ENCODE peak calls at places on chromosomes 1 and 21, in eight cellular contexts. V is left ventricle myocardium inferior; H is pancreas; R is left lung; O is astrocyte; Y is CD8-positive, alpha-beta T cell; N is K562; C is tibial artery. W is an unnamed sample. For H3K27me3, the result is how much of the 10 kb centered on the place peaks cover.

GRCh38 chr1:23126801-23127200 is 41.9 kb downstream of the LUZP1 start:
- DNase-seq in Y (no peak), R (no peak), V (no peak), H (no peak), C (no peak), N (no peak), O (peak), W (peak)

GRCh38 chr1:196214866-196215265 is 393.4 kb downstream of the KCNT2 start:
- DNase-seq in Y (no peak), C (no peak), O (no peak), R (no peak), V (no peak), N (no peak), H (no peak), W (no peak)

GRCh38 chr1:78535286-78535685 is 44.5 kb downstream of the PTGFR start:
- DNase-seq in V (no peak), O (no peak), N (no peak), C (no peak), R (no peak), H (no peak), Y (no peak), W (no peak)

GRCh38 chr21:36247316-36247715 is 72.7 kb upstream of the MORC3 start:
- DNase-seq in R (no peak), C (no peak), H (no peak), V (no peak), N (no peak), O (peak), Y (no peak), W (peak)

GRCh38 chr1:29800522-29800956 is 564.2 kb downstream of the PTPRU start:
- DNase-seq in R (peak), C (no peak), N (no peak), V (no peak), H (no peak), Y (no peak), O (no peak), W (no peak)

GRCh38 chr1:97820470-97821188 is 100.2 kb downstream of the DPYD start:
- DNase-seq in O (peak), R (no peak), Y (no peak), H (no peak), V (no peak), C (no peak), N (no peak), W (peak)

GRCh38 chr1:178310685-178311105 is 186.1 kb downstream of the CLEC20A start:
- DNase-seq in Y (no peak), O (peak), R (no peak), C (no peak), H (no peak), V (no peak), N (peak), W (peak)

GRCh38 chr1:40901886-40902633 is 39.9 kb upstream of the CITED4 start:
- DNase-seq in N (no peak), H (no peak), R (no peak), Y (no peak), C (peak), O (peak), V (peak), W (no peak)

GRCh38 chr1:218374972-218375371 is 29.8 kb downstream of the TGFB2 start:
- DNase-seq in H (no peak), R (no peak), Y (no peak), V (no peak), N (no peak), C (no peak), O (peak), W (no peak)

GRCh38 chr1:85297855-85298629 is 21.6 kb upstream of the BCL10 start:
- DNase-seq in V (no peak), C (no peak), N (no peak), Y (peak), H (no peak), R (no peak), O (peak), W (peak)

GRCh38 chr1:7292714-7293419 is 478.2 kb upstream of the VAMP3 start:
- DNase-seq in N (no peak), C (no peak), H (no peak), R (no peak), V (no peak), Y (no peak), O (no peak), W (no peak)

GRCh38 chr1:43853161-43853921 is 80.3 kb upstream of the ARTN start:
- DNase-seq in C (no peak), Y (no peak), V (peak), O (peak), H (peak), R (peak), N (no peak), W (no peak)

GRCh38 chr1:244836135-244836521 is 670 bp downstream of the COX20 start:
- DNase-seq in Y (no peak), O (peak), V (no peak), N (peak), C (no peak), H (no peak), R (no peak), W (no peak)

GRCh38 chr1:205588691-205589445 is 42.9 kb downstream of the ELK4 start:
- DNase-seq in V (no peak), Y (no peak), C (peak), R (no peak), O (peak), N (peak), H (no peak), W (no peak)

GRCh38 chr1:222087207-222087920 is 345.5 kb upstream of the DUSP10 start:
- DNase-seq in Y (no peak), R (no peak), C (no peak), H (no peak), N (no peak), O (no peak), V (no peak), W (no peak)

GRCh38 chr1:19483261-19483660 is 2.1 kb downstream of the CAPZB start:
- DNase-seq in V (no peak), Y (no peak), H (no peak), R (no peak), O (no peak), C (no peak), N (no peak), W (no peak)

DNA sequence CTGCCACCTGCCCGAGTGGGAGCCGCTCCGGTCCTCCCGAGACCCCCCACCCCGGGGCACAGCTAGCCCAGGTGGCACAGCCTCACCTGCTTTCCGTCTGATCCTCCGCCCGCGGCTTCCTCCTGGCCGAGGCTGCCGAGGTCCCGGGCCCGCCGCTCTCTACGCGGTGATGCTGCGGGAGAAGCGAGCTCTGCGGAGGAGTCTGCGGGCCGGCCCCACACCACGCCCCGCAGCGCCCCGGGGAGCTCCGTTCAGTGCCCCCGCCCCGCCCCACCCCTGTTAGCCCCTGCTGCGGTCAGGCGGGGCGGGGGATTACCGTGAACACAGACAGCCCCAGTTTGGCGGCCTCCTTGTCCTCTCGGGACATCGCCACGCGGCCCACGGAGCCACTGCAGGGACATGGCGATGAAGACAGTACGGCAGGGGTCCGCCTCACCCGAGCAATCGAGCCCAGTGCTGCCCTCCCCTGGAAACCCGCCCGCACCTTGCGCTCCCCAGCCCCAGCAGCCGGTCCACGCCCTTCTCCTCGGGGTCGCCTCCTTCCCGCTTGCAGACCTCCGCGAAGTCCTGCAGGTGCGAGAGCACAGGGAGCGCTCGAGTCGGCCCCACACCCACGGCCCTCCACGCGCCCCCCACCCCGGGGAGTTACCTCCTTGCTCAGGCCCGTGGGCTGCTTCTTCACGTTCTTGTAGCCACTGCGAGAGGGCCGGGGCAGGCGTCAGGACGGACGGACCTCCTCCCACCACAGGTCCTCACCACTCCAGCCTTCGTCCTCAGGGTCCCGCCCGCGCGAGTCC is 933 bp downstream of the C1orf35 start:
- DNase-seq in Y (no peak), N (peak), H (peak), V (no peak), C (no peak), O (no peak), R (peak), W (no peak)
- H3K27ac ChIP-seq in Y (peak), N (peak), H (peak), V (peak), C (peak), O (peak), R (peak), W (no peak)

GRCh38 chr1:67700692-67701410 is 15.8 kb downstream of the GADD45A start:
- DNase-seq in H (no peak), V (no peak), Y (no peak), R (no peak), O (peak), C (no peak), N (peak), W (no peak)
- H3K27me3 ChIP-seq in H (under half), V (under half), Y (under half), R (under half), O (under half), C (under half), N (under half), W (under half)

GRCh38 chr1:203627819-203628184 is 1.2 kb downstream of the ATP2B4 start:
- DNase-seq in R (no peak), O (no peak), V (peak), N (no peak), Y (no peak), H (no peak), C (no peak), W (no peak)
- H3K27ac ChIP-seq in R (peak), O (peak), V (peak), N (peak), Y (peak), H (peak), C (peak), W (peak)

DNA sequence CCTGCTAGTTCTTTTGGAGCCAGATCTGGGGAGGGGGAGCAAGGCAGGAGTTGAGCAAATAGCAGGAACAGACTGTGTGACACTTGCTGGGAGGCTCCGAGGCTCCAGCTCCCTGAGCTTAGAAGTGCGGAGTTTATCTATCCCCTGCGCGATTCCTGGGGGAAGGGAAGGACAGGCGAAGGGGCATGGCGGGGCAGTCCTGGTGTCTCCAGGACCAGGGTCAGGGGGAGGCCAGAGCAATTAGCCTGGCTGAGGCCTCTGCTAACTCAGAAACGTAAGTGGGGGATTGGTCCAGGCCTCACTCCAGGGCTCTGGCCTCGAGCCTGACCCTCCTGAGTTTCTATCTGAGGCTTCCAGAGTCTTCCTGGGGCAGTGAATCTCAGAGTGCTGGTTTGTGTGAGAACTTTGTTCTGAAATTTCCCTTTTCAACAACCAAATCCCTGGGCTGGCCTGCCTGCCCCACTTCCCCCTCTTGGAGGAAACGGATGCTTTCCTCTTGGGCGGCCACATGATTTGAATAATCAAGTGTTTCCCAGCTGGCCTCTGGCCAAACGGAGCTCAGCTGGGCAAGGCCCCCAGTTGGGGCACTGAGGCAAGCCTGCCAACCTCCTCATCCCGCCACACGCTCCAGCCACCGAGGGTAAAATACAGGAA is 15.6 kb downstream of the ALPL start:
- DNase-seq in N (no peak), C (no peak), V (no peak), R (peak), Y (no peak), O (no peak), H (no peak), W (no peak)
- H3K27me3 ChIP-seq in N (under half), C (under half), V (under half), R (under half), Y (under half), O (under half), H (under half), W (under half)

GRCh38 chr21:45228656-45229240 is 58.9 kb downstream of the POFUT2 start:
- DNase-seq in Y (no peak), C (no peak), H (no peak), V (no peak), O (peak), N (no peak), R (no peak), W (no peak)
- H3K27ac ChIP-seq in Y (no peak), C (no peak), H (no peak), V (no peak), O (peak), N (no peak), R (no peak), W (peak)

GRCh38 chr1:46493316-46494032 is 3.8 kb downstream of the DMBX1 start:
- DNase-seq in N (no peak), V (no peak), O (no peak), Y (no peak), C (no peak), R (peak), H (no peak), W (no peak)
- H3K27me3 ChIP-seq in N (under half), V (half or more), O (half or more), Y (under half), C (under half), R (half or more), H (under half), W (half or more)

GRCh38 chr1:59394706-59395417 is 98.0 kb downstream of the FGGY start:
- DNase-seq in H (no peak), O (no peak), Y (no peak), N (no peak), R (no peak), C (no peak), V (no peak), W (no peak)

GRCh38 chr1:59391216-59392179 is 94.6 kb downstream of the FGGY start:
- DNase-seq in R (no peak), C (no peak), O (no peak), Y (no peak), N (peak), H (no peak), V (no peak), W (no peak)

GRCh38 chr1:59396387-59396786 is 99.5 kb downstream of the FGGY start:
- DNase-seq in N (peak), R (no peak), C (no peak), Y (no peak), H (no peak), O (no peak), V (no peak), W (no peak)

GRCh38 chr1:59390307-59390706 is 93.4 kb downstream of the FGGY start:
- DNase-seq in C (no peak), R (no peak), N (no peak), O (no peak), V (no peak), H (no peak), Y (no peak), W (no peak)

GRCh38 chr1:59393211-59394180 is 96.6 kb downstream of the FGGY start:
- DNase-seq in N (peak), Y (no peak), H (peak), C (peak), V (peak), R (no peak), O (peak), W (peak)
- H3K27ac ChIP-seq in N (peak), Y (no peak), H (peak), C (peak), V (peak), R (peak), O (peak), W (peak)

GRCh38 chr1:182561432-182561831 is 27.6 kb downstream of the RNASEL start:
- DNase-seq in Y (no peak), H (no peak), C (no peak), O (no peak), N (no peak), R (no peak), V (no peak), W (no peak)
- H3K27me3 ChIP-seq in Y (under half), H (under half), C (under half), O (under half), N (under half), R (under half), V (under half), W (under half)